ENCODE peak calls at places on chromosomes 16 and 17, in six cellular contexts. A is fibroblast of mammary gland, T is left ventricle myocardium inferior, F is fibroblast of pulmonary artery, R is kidney epithelial cell, V is tibial nerve. G is an unnamed sample.

GRCh38 chr16:80034948-80035700 is 434.6 kb upstream of the MAF start:
- DNase-seq in A (no peak), V (no peak), R (no peak), F (no peak), T (no peak), G (no peak)

GRCh38 chr17:15261818-15262290 is 3.3 kb downstream of the PMP22 start:
- DNase-seq in R (no peak), A (no peak), V (no peak), T (peak), F (no peak), G (peak)

GRCh38 chr17:8963665-8964258 is 1.7 kb downstream of the PIK3R5 start:
- DNase-seq in T (no peak), R (no peak), V (no peak), A (no peak), F (no peak), G (no peak)

GRCh38 chr16:72092832-72093447 is 480 bp downstream of the TXNL4B start:
- DNase-seq in F (peak), A (peak), V (no peak), R (no peak), T (no peak), G (peak)

GRCh38 chr16:71626018-71626857 is at the start of gene MARVELD3:
- DNase-seq in V (no peak), T (no peak), F (no peak), R (no peak), A (no peak), G (no peak)

GRCh38 chr16:11259655-11260595 is 3.9 kb upstream of the SOCS1 start:
- DNase-seq in F (no peak), A (no peak), R (no peak), V (no peak), T (no peak), G (no peak)

GRCh38 chr16:19717781-19718623 is at the start of the genes IQCK and KNOP1:
- DNase-seq in R (peak), V (peak), F (peak), T (peak), A (peak), G (peak)

GRCh38 chr16:46629331-46629843 is 8.2 kb upstream of the SHCBP1 start:
- DNase-seq in F (peak), T (no peak), A (peak), R (no peak), V (no peak), G (peak)

GRCh38 chr17:77696151-77696719 is 262.3 kb upstream of the TNRC6C start:
- DNase-seq in T (no peak), F (no peak), V (no peak), A (no peak), R (no peak), G (no peak)

GRCh38 chr17:49489348-49489747 is 5.7 kb upstream of the NGFR start:
- DNase-seq in F (no peak), T (no peak), A (no peak), V (no peak), R (no peak), G (no peak)

GRCh38 chr16:72404299-72404698 is 232.3 kb upstream of the PMFBP1 start:
- DNase-seq in T (no peak), R (no peak), F (no peak), V (no peak), A (peak), G (peak)

GRCh38 chr16:85276258-85276657 is 164.0 kb upstream of the CIBAR2 start:
- DNase-seq in A (no peak), F (no peak), R (no peak), V (no peak), T (no peak), G (no peak)

GRCh38 chr16:19817122-19817521 is 67.5 kb downstream of the GPRC5B start:
- DNase-seq in F (no peak), R (no peak), T (no peak), V (no peak), A (no peak), G (no peak)

GRCh38 chr16:1909661-1910231 is 8.5 kb downstream of the HS3ST6 start:
- DNase-seq in A (no peak), R (no peak), V (no peak), T (no peak), F (no peak), G (no peak)

GRCh38 chr17:31389673-31390381 is 1.6 kb upstream of the RAB11FIP4 start:
- DNase-seq in F (no peak), V (no peak), R (no peak), A (no peak), T (no peak), G (no peak)
- TF ChIP-seq CTCF in F (no peak), V (no peak), R (no peak), A (no peak), T (no peak), G (no peak)

DNA sequence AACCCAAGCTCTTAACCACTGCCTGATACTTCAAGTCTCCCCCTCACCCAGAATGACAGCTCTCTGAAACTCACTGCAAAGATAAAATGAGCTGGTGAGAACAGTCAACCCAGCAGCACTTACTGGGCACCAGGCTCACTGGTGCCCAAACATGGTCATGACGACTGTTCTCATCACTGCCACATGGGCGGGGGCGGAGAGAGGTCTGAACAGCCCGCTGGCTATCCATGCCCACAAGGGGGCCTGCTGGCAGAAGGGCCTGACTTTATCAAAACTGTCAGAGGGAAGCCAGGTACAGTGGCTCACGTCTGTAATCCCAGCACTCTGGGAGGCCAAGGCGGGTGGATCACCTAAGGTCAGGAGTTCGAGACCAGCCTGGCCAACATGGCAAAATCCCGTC is 4.0 kb downstream of the MYBBP1A start:
- DNase-seq in V (no peak), F (no peak), R (no peak), T (no peak), A (peak), G (peak)
- H3K4me3 ChIP-seq in V (no peak), F (no peak), R (no peak), T (no peak), A (no peak), G (no peak)

GRCh38 chr16:8882041-8882617 is at the start of gene LITAFD:
- DNase-seq in T (no peak), V (no peak), R (no peak), A (no peak), F (no peak), G (no peak)

GRCh38 chr16:8880839-8881510 is 1.2 kb upstream of the LITAFD start:
- DNase-seq in V (no peak), A (no peak), F (no peak), R (no peak), T (no peak), G (no peak)

GRCh38 chr16:8885674-8886592 is 3.8 kb downstream of the LITAFD start:
- DNase-seq in T (no peak), A (peak), F (peak), R (no peak), V (no peak), G (peak)

GRCh38 chr16:8886593-8887437 is 4.7 kb downstream of the LITAFD start:
- DNase-seq in F (no peak), T (no peak), V (no peak), A (no peak), R (no peak), G (no peak)

DNA sequence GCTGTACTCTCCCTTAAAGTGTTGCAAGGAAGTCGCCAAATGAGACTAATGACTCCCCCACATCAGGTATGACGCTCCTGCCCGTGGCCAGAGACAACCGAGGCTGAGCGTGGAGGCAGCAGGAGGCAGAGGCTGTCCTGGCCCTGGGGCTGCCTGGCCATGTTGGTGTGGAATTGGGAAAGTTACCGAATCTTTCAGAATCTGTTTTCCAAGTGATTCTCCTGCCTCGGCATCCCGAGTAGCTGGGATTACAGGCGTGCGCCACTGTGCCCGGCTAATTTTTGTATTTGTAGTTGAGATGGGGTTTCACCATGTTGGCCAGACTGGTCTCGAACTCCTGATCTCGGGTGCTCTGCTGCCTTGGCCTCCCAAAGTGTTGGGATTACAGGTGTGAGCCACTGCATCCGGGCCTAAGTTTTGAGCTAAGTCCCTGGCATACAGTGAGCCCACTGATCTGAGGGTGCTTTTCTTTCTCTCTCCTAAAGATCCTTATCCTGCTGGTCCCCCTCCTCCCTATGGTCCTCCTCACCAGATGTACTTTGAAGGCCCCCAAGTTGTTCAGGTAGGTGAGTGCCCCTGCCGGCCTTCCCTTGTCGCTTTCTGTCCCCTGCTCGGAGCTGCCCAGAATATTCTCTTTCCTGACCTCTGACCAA is 700 bp downstream of the LITAFD start:
- DNase-seq in R (no peak), A (no peak), T (no peak), F (no peak), V (no peak), G (no peak)
- TF ChIP-seq CTCF in R (no peak), A (no peak), T (no peak), F (no peak), V (no peak), G (no peak)

DNA sequence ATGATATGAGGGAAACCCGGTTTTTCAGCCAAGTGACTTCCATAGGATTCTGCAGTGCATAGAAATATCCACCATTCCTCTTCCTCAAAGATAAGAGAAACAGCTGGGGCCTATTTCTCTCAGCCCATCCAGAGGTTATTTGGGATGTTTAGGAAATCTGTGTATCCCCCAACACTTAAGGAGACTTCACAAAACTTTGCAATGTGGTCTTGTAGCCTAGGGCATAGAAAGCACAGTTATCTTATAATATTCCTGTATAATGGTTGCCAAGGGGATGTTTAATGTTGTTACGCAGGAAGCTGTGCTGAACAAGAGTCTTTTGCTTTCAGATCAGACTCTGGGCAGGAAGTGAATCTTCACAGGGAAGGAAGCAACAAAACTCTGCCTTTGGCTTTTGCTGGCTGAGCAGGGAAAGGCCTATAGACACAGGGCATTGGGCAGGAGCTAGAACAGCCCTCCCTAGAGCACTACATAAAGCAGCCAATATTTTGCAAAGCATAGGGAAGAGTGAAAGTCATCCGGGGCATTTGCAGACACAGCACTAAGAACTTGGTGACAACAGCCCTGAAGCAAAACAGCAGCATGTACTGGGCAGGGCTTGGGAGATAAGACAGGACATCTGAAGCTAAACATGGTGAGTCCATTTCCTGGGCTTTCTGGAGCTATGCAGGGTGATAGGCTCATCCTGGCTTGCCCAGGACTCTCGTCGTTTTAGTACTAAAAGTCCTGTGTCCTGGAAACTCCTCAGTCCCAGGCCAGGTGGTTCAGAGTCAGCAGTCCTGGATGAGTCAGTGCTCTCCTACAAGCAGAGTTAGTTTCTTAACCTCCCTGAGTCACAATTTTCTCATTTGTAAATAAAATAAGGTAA is 18.7 kb upstream of the BEAN1 start:
- DNase-seq in F (peak), V (no peak), R (peak), A (peak), T (peak), G (peak)
- H3K4me3 ChIP-seq in F (peak), V (peak), R (no peak), A (no peak), T (peak), G (peak)

DNA sequence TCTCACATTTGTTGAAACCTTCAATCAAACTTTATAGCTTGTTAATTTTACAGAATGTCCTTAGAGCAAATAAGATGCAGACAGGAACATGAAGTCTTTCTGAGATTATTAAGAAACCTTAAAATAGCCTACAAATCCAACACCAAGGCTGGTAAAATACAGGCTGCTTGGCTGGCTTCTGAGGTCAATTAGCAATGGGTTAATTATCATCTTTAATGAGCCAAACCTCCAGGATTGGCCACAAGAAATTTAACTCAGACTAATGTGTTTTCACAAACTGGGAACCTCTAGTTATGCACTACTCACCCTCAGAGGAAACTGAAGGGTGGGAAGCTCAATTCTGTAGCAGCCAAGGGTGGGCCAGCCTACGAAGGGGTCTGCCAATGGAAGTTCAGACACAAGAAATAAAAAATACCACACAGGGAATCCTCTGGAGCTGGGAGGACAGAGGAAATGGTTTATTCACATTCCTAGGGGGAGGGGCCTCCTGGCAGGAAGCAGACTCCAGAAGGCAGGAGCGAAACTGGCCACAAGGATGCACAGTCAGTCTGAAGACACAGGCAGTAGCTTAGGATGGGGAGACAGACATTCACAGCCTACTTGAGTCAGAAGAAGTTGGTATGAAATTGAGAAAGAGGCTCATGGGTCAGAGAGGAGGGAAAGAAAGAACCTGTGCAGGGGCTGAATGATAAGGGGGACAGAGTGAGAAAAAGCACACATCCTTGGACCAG is 36.1 kb downstream of the HIC1 start:
- DNase-seq in T (peak), R (peak), A (peak), F (peak), V (peak), G (peak)
- TF ChIP-seq CTCF in T (peak), R (peak), A (peak), F (peak), V (peak), G (peak)

DNA sequence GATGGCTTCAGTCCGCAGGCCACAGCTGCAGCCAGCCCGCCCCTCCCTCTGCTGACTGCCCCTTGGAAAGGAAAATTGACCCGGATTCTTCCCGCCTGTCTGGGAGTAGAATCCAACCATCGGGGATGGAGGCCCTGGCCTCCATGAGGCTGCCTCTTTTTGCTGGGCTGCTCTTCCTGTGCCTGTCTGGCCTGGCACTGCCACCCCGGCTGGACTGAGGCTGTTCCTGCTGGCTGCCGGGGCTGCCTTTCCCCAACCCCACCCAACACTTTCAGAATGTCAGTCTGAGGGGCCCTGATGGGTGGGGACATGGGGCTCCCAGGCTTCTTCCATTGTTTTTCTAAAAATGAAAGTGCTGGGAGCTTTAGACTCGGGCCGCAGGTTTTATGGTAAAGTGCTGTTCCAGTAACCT is 7.3 kb downstream of the BAHCC1 start:
- DNase-seq in R (no peak), F (no peak), T (peak), A (no peak), V (no peak), G (no peak)
- H3K4me3 ChIP-seq in R (no peak), F (peak), T (peak), A (no peak), V (peak), G (no peak)

GRCh38 chr17:7147772-7148171 is 31.4 kb downstream of the ASGR1 start:
- DNase-seq in T (no peak), V (no peak), F (no peak), A (no peak), R (no peak), G (no peak)
- TF ChIP-seq CTCF in T (no peak), V (no peak), F (no peak), A (no peak), R (no peak), G (no peak)

GRCh38 chr17:48052956-48053757 is 5.0 kb downstream of the NFE2L1 start:
- DNase-seq in F (peak), R (no peak), T (peak), V (peak), A (peak), G (peak)
- H3K4me3 ChIP-seq in F (peak), R (no peak), T (peak), V (peak), A (no peak), G (peak)

GRCh38 chr17:4150106-4150505 is 7.1 kb downstream of the CYB5D2 start:
- DNase-seq in T (no peak), R (no peak), A (no peak), F (no peak), V (no peak), G (peak)
- TF ChIP-seq CTCF in T (no peak), R (no peak), A (no peak), F (no peak), V (no peak), G (no peak)

GRCh38 chr17:83099570-83100181 is 20.3 kb downstream of the METRNL start:
- DNase-seq in A (no peak), F (no peak), T (no peak), R (no peak), V (no peak), G (peak)
- H3K4me3 ChIP-seq in A (no peak), F (no peak), T (peak), R (peak), V (peak), G (no peak)